ENCODE peak calls at places on chromosome 22, in six cellular contexts. One of them, this sample, is unnamed.

GRCh38 chr22:41538583-41538982 is 5.7 kb downstream of the POLR3H start:
- DNase-seq in endothelial cell: no peak
- DNase-seq in cardiac muscle cell: no peak
- DNase-seq in CD4-positive, alpha-beta T cell: no peak
- DNase-seq in endodermal cell: no peak
- DNase-seq in mammary epithelial cell: no peak
- DNase-seq in this sample: no peak

GRCh38 chr22:29231971-29232959 is 26.6 kb downstream of the EMID1 start:
- DNase-seq in endothelial cell: no peak
- DNase-seq in cardiac muscle cell: no peak
- DNase-seq in CD4-positive, alpha-beta T cell: no peak
- DNase-seq in endodermal cell: no peak
- DNase-seq in mammary epithelial cell: no peak
- DNase-seq in this sample: no peak

GRCh38 chr22:46499798-46500174 is 37.6 kb downstream of the CELSR1 start:
- DNase-seq in endothelial cell: no peak
- DNase-seq in cardiac muscle cell: no peak
- DNase-seq in CD4-positive, alpha-beta T cell: no peak
- DNase-seq in endodermal cell: peak
- DNase-seq in mammary epithelial cell: no peak
- DNase-seq in this sample: no peak

GRCh38 chr22:44483878-44484277 is 14.2 kb downstream of the RTL6 start:
- DNase-seq in endothelial cell: no peak
- DNase-seq in cardiac muscle cell: no peak
- DNase-seq in CD4-positive, alpha-beta T cell: no peak
- DNase-seq in endodermal cell: no peak
- DNase-seq in mammary epithelial cell: no peak
- DNase-seq in this sample: no peak

GRCh38 chr22:44067033-44067432 is 42.9 kb downstream of the PARVB start:
- DNase-seq in endothelial cell: no peak
- DNase-seq in cardiac muscle cell: no peak
- DNase-seq in CD4-positive, alpha-beta T cell: no peak
- DNase-seq in endodermal cell: no peak
- DNase-seq in mammary epithelial cell: no peak
- DNase-seq in this sample: no peak

GRCh38 chr22:17674152-17674551 is 35.6 kb downstream of the BCL2L13 start:
- DNase-seq in endothelial cell: no peak
- DNase-seq in cardiac muscle cell: no peak
- DNase-seq in CD4-positive, alpha-beta T cell: no peak
- DNase-seq in endodermal cell: no peak
- DNase-seq in mammary epithelial cell: no peak
- DNase-seq in this sample: no peak

GRCh38 chr22:46884365-46884764 is 121.9 kb downstream of the TBC1D22A start:
- DNase-seq in endothelial cell: no peak
- DNase-seq in cardiac muscle cell: no peak
- DNase-seq in CD4-positive, alpha-beta T cell: no peak
- DNase-seq in endodermal cell: no peak
- DNase-seq in mammary epithelial cell: no peak
- DNase-seq in this sample: no peak

GRCh38 chr22:33380789-33381530 is 322.8 kb upstream of the SYN3 start:
- DNase-seq in endothelial cell: no peak
- DNase-seq in cardiac muscle cell: no peak
- DNase-seq in CD4-positive, alpha-beta T cell: no peak
- DNase-seq in endodermal cell: no peak
- DNase-seq in mammary epithelial cell: peak
- DNase-seq in this sample: no peak

GRCh38 chr22:27107824-27108223 is 450.4 kb downstream of the MIAT start:
- DNase-seq in endothelial cell: no peak
- DNase-seq in cardiac muscle cell: no peak
- DNase-seq in CD4-positive, alpha-beta T cell: no peak
- DNase-seq in endodermal cell: peak
- DNase-seq in mammary epithelial cell: peak
- DNase-seq in this sample: no peak

GRCh38 chr22:45831394-45831793 is 145.6 kb downstream of the WNT7B start:
- DNase-seq in endothelial cell: no peak
- DNase-seq in cardiac muscle cell: no peak
- DNase-seq in CD4-positive, alpha-beta T cell: no peak
- DNase-seq in endodermal cell: no peak
- DNase-seq in mammary epithelial cell: no peak
- DNase-seq in this sample: no peak

GRCh38 chr22:22408731-22409696 is 99.5 kb downstream of the ZNF280B start:
- DNase-seq in endothelial cell: peak
- DNase-seq in cardiac muscle cell: no peak
- DNase-seq in CD4-positive, alpha-beta T cell: no peak
- DNase-seq in endodermal cell: peak
- DNase-seq in mammary epithelial cell: peak
- DNase-seq in this sample: no peak

GRCh38 chr22:49103314-49104052 is 724.2 kb downstream of the BRD1 start:
- DNase-seq in endothelial cell: no peak
- DNase-seq in cardiac muscle cell: no peak
- DNase-seq in CD4-positive, alpha-beta T cell: no peak
- DNase-seq in endodermal cell: no peak
- DNase-seq in mammary epithelial cell: no peak
- DNase-seq in this sample: no peak

GRCh38 chr22:47193606-47194316 is 431.3 kb downstream of the TBC1D22A start:
- DNase-seq in endothelial cell: no peak
- DNase-seq in cardiac muscle cell: no peak
- DNase-seq in CD4-positive, alpha-beta T cell: no peak
- DNase-seq in endodermal cell: peak
- DNase-seq in mammary epithelial cell: no peak
- DNase-seq in this sample: no peak

GRCh38 chr22:20422271-20422958 is 15.2 kb downstream of the SCARF2 start:
- DNase-seq in endothelial cell: no peak
- DNase-seq in cardiac muscle cell: no peak
- DNase-seq in CD4-positive, alpha-beta T cell: no peak
- DNase-seq in endodermal cell: no peak
- DNase-seq in mammary epithelial cell: no peak
- DNase-seq in this sample: no peak

GRCh38 chr22:49229483-49230193 is 598.0 kb downstream of the BRD1 start:
- DNase-seq in endothelial cell: no peak
- DNase-seq in cardiac muscle cell: no peak
- DNase-seq in CD4-positive, alpha-beta T cell: no peak
- DNase-seq in endodermal cell: no peak
- DNase-seq in mammary epithelial cell: no peak
- DNase-seq in this sample: no peak

GRCh38 chr22:30298005-30298701 is 8.8 kb upstream of the CASTOR1 start:
- DNase-seq in endothelial cell: no peak
- DNase-seq in cardiac muscle cell: no peak
- DNase-seq in CD4-positive, alpha-beta T cell: no peak
- DNase-seq in endodermal cell: no peak
- DNase-seq in mammary epithelial cell: peak
- DNase-seq in this sample: no peak

GRCh38 chr22:42271906-42272305 is 1.5 kb upstream of the TCF20 start:
- DNase-seq in endothelial cell: no peak
- DNase-seq in cardiac muscle cell: no peak
- DNase-seq in CD4-positive, alpha-beta T cell: no peak
- DNase-seq in endodermal cell: no peak
- DNase-seq in mammary epithelial cell: no peak
- DNase-seq in this sample: no peak

GRCh38 chr22:25746012-25746373 is 4.0 kb downstream of the MYO18B start:
- DNase-seq in endothelial cell: no peak
- DNase-seq in cardiac muscle cell: no peak
- DNase-seq in CD4-positive, alpha-beta T cell: no peak
- DNase-seq in endodermal cell: no peak
- DNase-seq in mammary epithelial cell: peak
- DNase-seq in this sample: no peak

GRCh38 chr22:25747245-25747944 is 5.4 kb downstream of the MYO18B start:
- DNase-seq in endothelial cell: no peak
- DNase-seq in cardiac muscle cell: no peak
- DNase-seq in CD4-positive, alpha-beta T cell: no peak
- DNase-seq in endodermal cell: no peak
- DNase-seq in mammary epithelial cell: peak
- DNase-seq in this sample: no peak

GRCh38 chr22:25745341-25746011 is 3.5 kb downstream of the MYO18B start:
- DNase-seq in endothelial cell: no peak
- DNase-seq in cardiac muscle cell: no peak
- DNase-seq in CD4-positive, alpha-beta T cell: no peak
- DNase-seq in endodermal cell: no peak
- DNase-seq in mammary epithelial cell: peak
- DNase-seq in this sample: no peak

GRCh38 chr22:25742918-25743708 is 1.1 kb downstream of the MYO18B start:
- DNase-seq in endothelial cell: no peak
- DNase-seq in cardiac muscle cell: no peak
- DNase-seq in CD4-positive, alpha-beta T cell: no peak
- DNase-seq in endodermal cell: no peak
- DNase-seq in mammary epithelial cell: no peak
- DNase-seq in this sample: no peak

DNA sequence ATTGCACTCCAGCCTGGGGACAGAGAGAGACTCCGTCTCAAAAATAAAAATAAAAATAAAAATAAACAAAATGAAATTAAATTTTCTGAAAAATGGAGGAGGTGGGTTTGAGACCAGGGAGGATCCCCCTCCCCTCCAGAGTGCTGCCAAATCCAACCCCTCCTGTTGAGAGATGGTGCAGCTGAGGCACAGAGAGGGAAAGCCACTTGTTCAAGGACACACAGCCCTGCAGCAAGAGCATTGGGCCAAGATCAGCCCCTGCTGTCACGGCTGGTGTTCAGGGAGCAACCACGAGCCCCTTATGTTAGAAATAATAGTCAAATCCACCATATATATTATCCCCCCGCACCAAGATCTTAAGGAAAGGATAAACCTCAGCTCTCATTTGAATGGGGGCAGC is 2.7 kb downstream of the MYO18B start:
- DNase-seq in endothelial cell: no peak
- DNase-seq in cardiac muscle cell: no peak
- DNase-seq in CD4-positive, alpha-beta T cell: no peak
- DNase-seq in endodermal cell: no peak
- DNase-seq in mammary epithelial cell: no peak
- DNase-seq in this sample: no peak
- TF ChIP-seq CTCF in endothelial cell: no peak
- TF ChIP-seq CTCF in cardiac muscle cell: no peak
- TF ChIP-seq CTCF in CD4-positive, alpha-beta T cell: no peak
- TF ChIP-seq CTCF in endodermal cell: no peak
- TF ChIP-seq CTCF in mammary epithelial cell: no peak
- TF ChIP-seq CTCF in this sample: no peak

GRCh38 chr22:37132773-37133172 is 16.9 kb downstream of the IL2RB start:
- DNase-seq in endothelial cell: no peak
- DNase-seq in cardiac muscle cell: no peak
- DNase-seq in CD4-positive, alpha-beta T cell: no peak
- DNase-seq in endodermal cell: no peak
- DNase-seq in mammary epithelial cell: no peak
- DNase-seq in this sample: no peak
- TF ChIP-seq CTCF in endothelial cell: no peak
- TF ChIP-seq CTCF in cardiac muscle cell: no peak
- TF ChIP-seq CTCF in CD4-positive, alpha-beta T cell: no peak
- TF ChIP-seq CTCF in endodermal cell: no peak
- TF ChIP-seq CTCF in mammary epithelial cell: no peak
- TF ChIP-seq CTCF in this sample: no peak

DNA sequence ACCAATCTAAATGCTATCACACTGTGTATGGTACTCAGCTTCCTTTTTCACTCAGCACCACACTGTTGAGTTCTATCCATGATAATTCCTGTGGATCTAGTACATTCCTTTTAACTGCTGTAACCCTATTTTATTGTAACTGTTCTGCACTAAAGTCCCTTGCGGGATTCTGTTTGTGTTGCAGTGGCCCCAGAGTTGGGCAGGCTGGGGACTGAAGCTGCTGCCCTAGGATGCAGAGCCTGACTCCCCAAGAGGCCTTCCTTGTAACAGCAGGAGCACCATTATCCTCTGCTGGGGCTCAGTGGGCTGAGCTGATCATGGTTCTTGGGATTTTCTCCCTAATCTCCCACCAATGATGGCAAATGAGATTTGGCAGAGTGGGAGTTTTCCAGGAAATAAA is 77.7 kb downstream of the CABIN1 start:
- DNase-seq in endothelial cell: no peak
- DNase-seq in cardiac muscle cell: no peak
- DNase-seq in CD4-positive, alpha-beta T cell: no peak
- DNase-seq in endodermal cell: peak
- DNase-seq in mammary epithelial cell: no peak
- DNase-seq in this sample: no peak
- TF ChIP-seq CTCF in endothelial cell: no peak
- TF ChIP-seq CTCF in cardiac muscle cell: no peak
- TF ChIP-seq CTCF in CD4-positive, alpha-beta T cell: no peak
- TF ChIP-seq CTCF in endodermal cell: peak
- TF ChIP-seq CTCF in mammary epithelial cell: no peak
- TF ChIP-seq CTCF in this sample: no peak

DNA sequence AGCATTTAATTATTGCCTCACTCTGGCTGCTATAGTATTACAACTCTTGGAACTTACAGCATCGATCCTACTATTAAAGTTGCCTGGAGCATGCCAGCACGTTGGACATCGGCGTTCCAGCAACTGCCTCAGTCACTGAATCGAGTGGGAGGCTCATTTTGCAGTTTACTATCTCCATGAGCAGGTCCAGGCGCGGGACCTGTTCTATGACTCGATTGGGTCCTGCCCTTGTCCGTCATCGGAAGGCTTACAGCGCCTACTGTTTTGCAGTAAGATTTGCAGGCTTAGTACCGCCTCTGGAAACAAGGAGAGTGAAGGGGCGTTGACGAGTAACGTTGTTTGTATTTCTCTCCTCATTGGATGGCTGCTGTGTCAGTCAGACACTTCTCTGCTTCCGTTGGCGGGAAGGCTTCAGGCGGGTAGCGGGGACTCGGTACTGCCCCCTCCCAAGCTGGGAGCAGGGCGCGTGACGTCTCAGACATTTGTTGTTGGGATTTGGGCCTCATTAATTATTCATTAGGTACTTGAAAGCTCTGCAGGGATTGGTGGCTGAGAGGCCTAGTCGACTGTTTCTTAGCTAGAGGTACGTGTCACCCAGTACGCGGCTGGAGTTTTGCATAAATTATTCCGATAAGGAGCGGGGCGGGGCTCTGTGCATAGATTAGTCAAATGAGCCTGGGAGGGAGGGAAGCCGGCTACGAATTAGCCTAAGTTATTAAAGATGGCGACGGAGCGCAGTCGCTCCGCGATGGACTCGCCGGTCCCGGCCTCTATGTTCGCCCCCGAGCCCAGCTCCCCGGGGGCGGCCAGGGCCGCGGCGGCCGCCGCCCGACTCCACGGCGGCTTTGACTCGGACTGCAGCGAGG is at the start of gene GTPBP1:
- DNase-seq in endothelial cell: peak
- DNase-seq in cardiac muscle cell: peak
- DNase-seq in CD4-positive, alpha-beta T cell: peak
- DNase-seq in endodermal cell: peak
- DNase-seq in mammary epithelial cell: peak
- DNase-seq in this sample: peak
- TF ChIP-seq CTCF in endothelial cell: no peak
- TF ChIP-seq CTCF in cardiac muscle cell: no peak
- TF ChIP-seq CTCF in CD4-positive, alpha-beta T cell: peak
- TF ChIP-seq CTCF in endodermal cell: no peak
- TF ChIP-seq CTCF in mammary epithelial cell: peak
- TF ChIP-seq CTCF in this sample: no peak

DNA sequence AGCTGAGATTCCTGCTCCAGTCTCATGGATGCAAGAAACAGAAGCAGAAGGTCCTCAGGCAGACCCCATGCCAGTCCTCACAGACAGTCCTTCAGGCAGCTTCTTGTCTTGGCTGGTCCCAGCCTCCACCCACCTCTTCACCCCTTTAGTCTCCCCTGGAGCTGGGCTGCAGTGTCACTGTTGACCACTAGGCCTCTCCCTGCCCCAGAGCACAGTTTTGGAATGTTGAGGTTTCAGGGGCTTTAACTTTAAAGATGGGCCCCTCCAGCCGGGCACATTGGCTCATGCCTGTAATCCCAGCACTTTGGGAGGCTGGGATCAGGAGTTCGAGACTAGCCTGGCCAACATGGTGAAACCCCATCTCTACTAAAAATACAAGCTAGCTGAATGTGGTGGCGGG is 39.5 kb upstream of the GCAT start:
- DNase-seq in endothelial cell: no peak
- DNase-seq in cardiac muscle cell: no peak
- DNase-seq in CD4-positive, alpha-beta T cell: no peak
- DNase-seq in endodermal cell: peak
- DNase-seq in mammary epithelial cell: no peak
- DNase-seq in this sample: no peak
- TF ChIP-seq CTCF in endothelial cell: peak
- TF ChIP-seq CTCF in cardiac muscle cell: peak
- TF ChIP-seq CTCF in CD4-positive, alpha-beta T cell: no peak
- TF ChIP-seq CTCF in endodermal cell: peak
- TF ChIP-seq CTCF in mammary epithelial cell: peak
- TF ChIP-seq CTCF in this sample: peak